ENCODE peak calls at places on chromosomes 4 and X, in five cellular contexts. Z is aorta; Q is CD8-positive, alpha-beta T cell; G is testis; U is colonic mucosa. P is an unnamed sample. For H3K4me1, the result is how much of the 10 kb centered on the place peaks cover.

GRCh38 chrX:13808865-13809264 is 8.0 kb downstream of the GPM6B start:
- DNase-seq in Z (no peak), Q (no peak), G (no peak), U (no peak), P (peak)

GRCh38 chrX:119419898-119420297 is 20.8 kb downstream of the SLC25A43 start:
- DNase-seq in Z (no peak), Q (no peak), G (no peak), U (no peak), P (no peak)

GRCh38 chr4:65046496-65047101 is 623.7 kb downstream of the EPHA5 start:
- DNase-seq in Z (no peak), Q (no peak), G (no peak), U (no peak), P (peak)

GRCh38 chr4:39565925-39566630 is 38.8 kb upstream of the UGDH start:
- DNase-seq in Z (no peak), Q (no peak), G (no peak), U (no peak), P (no peak)

GRCh38 chr4:133483600-133484246 is 334.6 kb downstream of the PCDH10 start:
- DNase-seq in Z (no peak), Q (no peak), G (peak), U (no peak), P (no peak)

GRCh38 chr4:169716677-169717076 is 41.1 kb downstream of the HPF1 start:
- DNase-seq in Z (no peak), Q (no peak), G (no peak), U (no peak), P (no peak)

GRCh38 chrX:109624641-109625311 is at the start of gene KCNE5:
- DNase-seq in Z (peak), Q (no peak), G (no peak), U (no peak), P (no peak)

GRCh38 chr4:168826620-168827019 is 183.4 kb downstream of the CBR4 start:
- DNase-seq in Z (no peak), Q (no peak), G (no peak), U (no peak), P (no peak)

GRCh38 chr4:139692300-139693012 is 26.8 kb downstream of the MGST2 start:
- DNase-seq in Z (no peak), Q (no peak), G (no peak), U (no peak), P (no peak)

GRCh38 chr4:52551487-52551886 is 107.6 kb downstream of the USP46 start:
- DNase-seq in Z (no peak), Q (no peak), G (peak), U (no peak), P (no peak)

GRCh38 chrX:19888419-19888879 is 1.0 kb upstream of the SH3KBP1 start:
- DNase-seq in Z (no peak), Q (no peak), G (peak), U (peak), P (peak)

GRCh38 chr4:153647975-153648374 is 36.1 kb upstream of the TLR2 start:
- DNase-seq in Z (no peak), Q (no peak), G (no peak), U (no peak), P (no peak)

DNA sequence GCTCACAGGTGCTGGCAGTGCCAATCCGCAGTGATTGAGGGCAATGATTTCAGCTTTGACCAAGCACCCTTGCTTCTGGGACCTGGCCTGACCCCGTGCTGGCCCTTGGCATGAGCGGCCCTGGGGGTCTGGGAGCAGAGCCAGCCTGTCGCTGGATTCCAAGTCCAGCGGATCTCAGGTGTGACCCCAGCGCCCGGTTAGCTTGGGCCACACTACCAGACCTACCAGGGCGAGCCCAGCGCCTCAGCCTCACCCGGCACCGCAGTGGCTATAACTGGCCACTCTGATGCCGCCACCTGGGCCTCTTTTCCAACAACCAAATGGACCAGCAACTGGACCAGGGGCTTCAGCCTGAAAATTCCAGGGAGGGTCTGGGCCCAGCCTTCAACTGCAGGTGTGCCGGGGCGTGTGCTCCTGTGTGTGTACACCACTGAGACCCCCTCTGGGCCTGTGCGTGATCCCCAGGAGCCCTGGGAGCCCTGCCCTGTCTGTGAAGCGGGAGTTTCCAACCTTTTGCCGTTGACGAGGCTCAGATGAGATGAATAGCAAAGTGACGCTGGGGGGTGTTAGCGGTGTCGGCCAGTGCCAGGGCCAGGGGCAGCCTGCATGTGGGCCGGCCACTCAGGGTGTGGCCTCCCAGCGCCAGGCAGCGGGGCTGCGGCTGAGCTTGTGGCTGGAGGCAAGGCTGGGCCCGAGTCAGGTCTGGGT is 658 bp downstream of the SH3TC1 start:
- DNase-seq in Z (no peak), Q (no peak), G (no peak), U (no peak), P (peak)
- H3K4me3 ChIP-seq in Z (no peak), Q (peak), G (peak), U (peak), P (peak)

GRCh38 chrX:40174594-40175415 is 77.0 kb upstream of the BCOR start:
- DNase-seq in Z (peak), Q (no peak), G (peak), U (peak), P (peak)
- H3K4me1 ChIP-seq in Z (under half), Q (under half), G (under half), U (under half), P (under half)

DNA sequence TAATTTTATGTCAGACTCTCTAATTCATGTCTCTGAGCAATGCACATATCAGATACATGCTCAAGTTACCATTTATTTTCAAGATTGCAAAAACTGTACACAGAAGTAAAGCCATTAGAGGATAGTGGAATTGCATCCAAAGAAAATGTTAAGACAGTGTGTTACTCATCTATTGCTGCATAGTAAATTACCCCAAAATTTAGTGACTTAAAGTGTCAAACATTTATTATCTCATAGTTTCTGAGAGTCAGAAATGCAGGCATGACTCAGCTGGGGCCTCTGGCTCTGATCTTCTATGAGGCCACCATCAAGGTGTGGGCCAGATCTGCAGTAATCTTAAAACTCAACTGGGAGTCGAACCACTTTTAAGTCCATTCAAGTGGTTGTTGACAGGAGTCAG is 275.2 kb downstream of the QDPR start:
- DNase-seq in Z (no peak), Q (no peak), G (no peak), U (no peak), P (no peak)
- H3K27ac ChIP-seq in Z (no peak), Q (no peak), G (no peak), U (no peak), P (no peak)

DNA sequence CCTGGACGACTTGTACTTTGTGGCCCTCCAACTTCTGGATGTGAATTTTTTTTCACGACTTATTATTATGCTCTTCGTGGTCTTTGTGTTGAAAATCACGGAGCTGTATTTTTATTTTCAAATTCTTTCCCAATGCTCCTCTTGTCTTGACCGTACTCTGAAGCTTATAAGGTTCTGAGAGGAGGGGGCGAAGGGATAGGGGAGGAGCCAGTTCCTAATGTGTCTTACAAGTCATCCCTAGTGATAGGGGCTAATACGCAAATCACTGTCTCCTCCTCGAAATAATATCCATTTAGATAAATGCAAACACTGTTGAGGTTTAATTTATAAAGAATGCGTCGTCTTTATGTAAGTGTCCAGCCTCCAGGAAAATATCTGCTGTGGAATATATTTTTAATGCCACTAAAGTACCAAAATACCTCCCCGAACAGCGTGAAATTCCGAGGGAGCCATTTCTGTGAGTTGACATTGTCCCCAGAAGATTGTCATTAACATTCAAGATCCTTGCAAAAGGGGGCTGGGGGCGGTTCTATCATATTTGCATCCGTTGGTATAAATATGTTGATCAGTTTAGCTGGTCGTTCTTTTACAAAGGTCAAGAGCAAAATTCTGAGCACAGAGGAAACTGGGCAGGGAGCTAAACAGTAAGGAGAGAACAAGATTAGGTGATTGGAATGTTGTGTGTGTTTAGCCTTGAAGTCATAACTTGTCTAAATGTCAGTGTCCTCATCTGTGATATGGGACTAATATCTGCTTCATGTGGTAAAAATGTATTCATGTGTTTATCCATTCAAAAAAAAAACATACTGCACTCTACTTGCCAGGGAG is 3.7 kb upstream of the FAT1 start:
- DNase-seq in Z (no peak), Q (no peak), G (no peak), U (no peak), P (no peak)
- H3K4me3 ChIP-seq in Z (peak), Q (no peak), G (peak), U (peak), P (peak)

GRCh38 chr4:42641696-42642095 is 15.2 kb downstream of the ATP8A1 start:
- DNase-seq in Z (no peak), Q (no peak), G (no peak), U (no peak), P (no peak)

GRCh38 chr4:42642136-42642797 is 14.6 kb downstream of the ATP8A1 start:
- DNase-seq in Z (no peak), Q (no peak), G (no peak), U (no peak), P (no peak)

GRCh38 chr4:42640613-42641012 is 16.3 kb downstream of the ATP8A1 start:
- DNase-seq in Z (no peak), Q (no peak), G (no peak), U (no peak), P (no peak)

GRCh38 chr4:42638993-42639392 is 17.9 kb downstream of the ATP8A1 start:
- DNase-seq in Z (no peak), Q (no peak), G (no peak), U (no peak), P (no peak)

GRCh38 chr4:42641155-42641554 is 15.8 kb downstream of the ATP8A1 start:
- DNase-seq in Z (no peak), Q (no peak), G (no peak), U (peak), P (no peak)
- H3K4me1 ChIP-seq in Z (under half), Q (half or more), G (under half), U (under half), P (under half)

DNA sequence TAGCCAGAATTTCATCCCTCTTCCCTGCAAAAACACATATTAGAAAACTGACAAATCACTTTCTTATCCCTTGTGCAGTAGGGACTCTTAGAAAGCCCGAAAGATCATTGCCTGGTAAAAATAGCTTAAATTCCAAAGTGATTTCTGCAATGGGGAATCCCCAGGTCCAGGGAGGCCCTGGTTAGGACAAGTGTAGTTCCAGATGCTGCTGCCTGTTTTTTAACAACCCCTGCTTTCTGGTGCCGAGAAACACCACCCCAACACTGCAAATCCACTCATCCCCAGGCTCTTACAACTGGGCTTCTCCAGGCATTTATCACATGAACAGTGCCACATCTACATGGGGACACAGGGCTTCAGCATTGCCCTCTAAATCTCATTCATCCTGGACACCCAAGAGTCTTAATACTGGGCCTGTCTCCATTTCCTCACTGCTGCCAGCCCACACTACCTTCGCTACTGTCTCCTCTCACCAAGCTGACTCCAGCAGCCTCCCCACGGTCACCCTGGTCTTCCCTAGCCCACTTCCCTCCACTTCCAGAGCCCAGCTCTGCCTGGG is 112.2 kb upstream of the PSAPL1 start:
- DNase-seq in Z (peak), Q (no peak), G (peak), U (no peak), P (no peak)
- H3K27ac ChIP-seq in Z (no peak), Q (no peak), G (no peak), U (no peak), P (no peak)

DNA sequence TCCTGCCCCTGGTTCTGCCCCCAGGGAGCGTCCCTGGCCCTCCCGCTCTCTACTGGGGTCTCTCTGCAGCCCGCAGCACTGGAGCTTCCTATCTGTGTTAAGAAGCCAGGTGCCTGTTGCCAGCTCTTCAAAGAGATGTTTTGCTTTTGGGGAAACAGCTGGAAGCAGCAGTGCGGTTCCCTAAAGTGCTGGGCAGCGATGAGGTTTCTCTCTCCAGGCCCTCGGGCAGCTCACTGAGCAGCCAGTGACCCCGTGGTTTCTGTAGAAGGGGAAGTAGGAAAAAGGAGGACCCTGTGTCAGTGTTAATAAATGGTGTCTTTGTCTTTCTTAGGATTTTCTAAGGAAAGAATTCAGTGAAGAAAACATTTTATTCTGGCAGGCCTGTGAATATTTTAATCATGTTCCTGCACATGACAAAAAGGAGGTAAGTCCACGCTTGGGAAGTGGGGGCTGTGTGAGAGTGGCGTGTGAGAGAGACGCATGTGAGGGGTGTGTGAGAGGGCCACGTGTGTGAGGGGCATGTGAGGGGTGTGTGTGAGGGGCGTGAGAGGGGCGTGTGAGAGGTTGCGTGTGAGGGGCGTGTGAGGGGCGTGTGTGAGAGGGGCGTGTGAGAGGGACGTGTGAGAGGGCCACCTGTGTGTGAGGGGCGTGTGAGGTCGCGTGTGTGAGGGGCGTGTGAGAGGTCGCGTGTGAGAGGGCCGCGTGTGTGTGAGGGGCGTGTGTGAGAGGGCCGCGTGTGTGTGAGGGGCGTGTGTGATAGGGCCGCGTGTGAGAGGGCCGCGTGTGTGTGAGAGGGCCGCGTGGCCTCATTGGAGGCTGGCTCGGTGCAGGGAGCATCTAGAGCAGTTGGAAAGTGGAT is 27.1 kb upstream of the HGFAC start:
- DNase-seq in Z (peak), Q (no peak), G (no peak), U (no peak), P (peak)
- H3K4me3 ChIP-seq in Z (no peak), Q (no peak), G (no peak), U (no peak), P (no peak)

GRCh38 chr4:122203407-122203806 is 51.3 kb downstream of the BLTP1 start:
- DNase-seq in Z (no peak), Q (no peak), G (no peak), U (no peak), P (no peak)
- H3K4me1 ChIP-seq in Z (under half), Q (under half), G (under half), U (under half), P (under half)

DNA sequence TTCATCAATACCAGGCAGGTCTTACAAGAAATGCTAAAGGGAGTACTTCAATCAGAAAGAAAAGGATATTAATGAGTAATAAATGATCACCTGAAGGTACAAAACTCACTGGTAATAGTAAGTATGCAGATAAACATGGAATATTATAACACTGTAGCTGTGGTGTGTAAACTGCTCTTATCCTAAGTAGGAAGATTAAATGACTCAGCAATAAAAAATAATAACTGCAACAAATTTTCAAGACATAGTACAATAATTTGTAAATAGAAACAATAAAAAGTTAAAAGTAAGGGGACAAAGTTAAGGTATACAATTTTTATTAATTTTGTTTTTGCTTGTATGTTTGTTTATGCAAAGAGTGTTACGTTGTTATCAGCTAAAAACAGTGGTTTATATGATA is 43.7 kb upstream of the DACH2 start:
- DNase-seq in Z (no peak), Q (no peak), G (no peak), U (no peak), P (no peak)
- H3K27ac ChIP-seq in Z (no peak), Q (no peak), G (no peak), U (no peak), P (no peak)

DNA sequence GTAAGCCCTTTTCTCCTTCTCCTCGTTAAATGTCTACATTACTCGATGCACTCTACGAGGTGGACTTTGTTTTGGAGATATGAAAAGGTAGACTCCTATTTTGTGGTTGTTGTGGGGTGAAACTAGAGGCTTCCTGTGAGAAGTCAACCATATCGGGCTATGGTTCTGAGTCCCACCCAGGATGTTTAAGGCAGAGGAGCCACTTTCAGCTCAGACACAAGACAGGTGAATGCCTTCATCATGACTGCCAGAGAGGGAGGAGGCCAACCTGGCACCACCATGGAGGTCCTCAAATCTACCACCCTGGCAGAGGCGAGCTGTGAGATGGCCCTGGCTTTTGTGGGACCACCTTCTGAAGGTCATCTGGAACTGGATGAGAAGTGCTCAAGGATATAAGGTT is 154.4 kb upstream of the KLF3 start:
- DNase-seq in Z (no peak), Q (peak), G (no peak), U (no peak), P (no peak)
- H3K4me3 ChIP-seq in Z (no peak), Q (peak), G (no peak), U (no peak), P (no peak)

P was measured in SJCRH30.